ENCODE peak calls at places on chromosomes 6 and 20, in seven cellular contexts. E is K562, M is hypothalamus, R is kidney epithelial cell, Z is ELR, K is lower lobe of right lung, Y is AG04450. W is an unnamed sample.

GRCh38 chr6:150261997-150262396 is 106.8 kb upstream of the IYD start:
- DNase-seq in Z (no peak), K (no peak), R (no peak), Y (no peak), E (no peak), M (no peak), W (no peak)

GRCh38 chr20:50436052-50436656 is 74.0 kb upstream of the PTPN1 start:
- DNase-seq in R (no peak), E (no peak), K (no peak), Y (no peak), M (no peak), Z (no peak), W (no peak)

GRCh38 chr6:45609141-45609638 is 231.5 kb upstream of the SUPT3H start:
- DNase-seq in Y (peak; percentile 72), Z (peak; percentile 82), M (no peak), E (no peak), R (peak; percentile 76), K (peak; percentile 49), W (no peak)

GRCh38 chr6:18154507-18155272 is at the start of gene TPMT:
- DNase-seq in R (no peak), Y (no peak), Z (peak; percentile 41), M (peak; percentile 98), K (peak; percentile 59), E (no peak), W (no peak)

GRCh38 chr6:143529095-143529494 is 17.6 kb upstream of the FUCA2 start:
- DNase-seq in R (no peak), E (no peak), Z (peak; percentile 45), K (no peak), M (no peak), Y (no peak), W (no peak)

GRCh38 chr6:13453771-13454251 is 33.6 kb downstream of the GFOD1 start:
- DNase-seq in E (no peak), R (peak; percentile 73), K (no peak), Y (no peak), M (no peak), Z (peak; percentile 85), W (no peak)

GRCh38 chr6:37988131-37988530 is 168.6 kb downstream of the ZFAND3 start:
- DNase-seq in Y (peak; percentile 49), Z (peak; percentile 24), R (no peak), M (no peak), E (no peak), K (no peak), W (no peak)

GRCh38 chr20:17822039-17822438 is 122.3 kb downstream of the BANF2 start:
- DNase-seq in Z (no peak), Y (peak; percentile 70), R (no peak), E (no peak), M (no peak), K (no peak), W (no peak)

GRCh38 chr20:2695206-2695983 is 2.8 kb downstream of the EBF4 start:
- DNase-seq in Y (no peak), K (no peak), R (no peak), Z (no peak), M (no peak), E (no peak), W (no peak)

GRCh38 chr6:98787401-98787800 is 47.0 kb upstream of the POU3F2 start:
- DNase-seq in R (no peak), M (no peak), Y (no peak), K (no peak), E (no peak), Z (no peak), W (no peak)

W was measured in T-cell.